ENCODE peak calls at places on chromosomes 5 and 9, in six cellular contexts. M, K, V, I, R and S are unnamed samples. For H3K4me1, the result is how much of the 10 kb centered on the place peaks cover.

GRCh38 chr5:124995451-124995850 is 249.0 kb upstream of the ZNF608 start:
- DNase-seq in V (no peak), M (no peak), R (no peak), I (no peak), K (no peak), S (no peak)

GRCh38 chr9:100819980-100820379 is 208.5 kb upstream of the PLPPR1 start:
- DNase-seq in M (no peak), V (no peak), K (no peak), R (no peak), I (no peak), S (no peak)

GRCh38 chr9:88023001-88023400 is 48.7 kb upstream of the CDK20 start:
- DNase-seq in M (no peak), V (no peak), K (no peak), R (no peak), I (no peak), S (no peak)

GRCh38 chr5:71839049-71839834 is 120.2 kb downstream of the CARTPT start:
- DNase-seq in I (no peak), M (no peak), K (no peak), R (no peak), V (no peak), S (no peak)

GRCh38 chr5:142587354-142587965 is 98.4 kb downstream of the FGF1 start:
- DNase-seq in V (no peak), K (peak), I (no peak), R (no peak), M (peak), S (no peak)

GRCh38 chr9:92952861-92953620 is 5.7 kb downstream of the FGD3 start:
- DNase-seq in I (no peak), R (no peak), M (peak), V (no peak), K (no peak), S (no peak)

GRCh38 chr9:108443741-108444140 is 412.0 kb downstream of the ACTL7B start:
- DNase-seq in I (no peak), V (no peak), K (no peak), M (no peak), R (no peak), S (no peak)

GRCh38 chr5:6633469-6634326 is 458 bp downstream of the SRD5A1 start:
- DNase-seq in V (no peak), I (peak), K (no peak), R (no peak), M (peak), S (peak)

GRCh38 chr5:178392998-178393397 is 160.4 kb upstream of the PHYKPL start:
- DNase-seq in V (no peak), I (no peak), M (no peak), K (peak), R (no peak), S (peak)

GRCh38 chr9:136015656-136016055 is 54.5 kb upstream of the UBAC1 start:
- DNase-seq in I (no peak), M (no peak), V (no peak), R (no peak), K (no peak), S (peak)

GRCh38 chr5:59039296-59040006 is 456.6 kb downstream of the RAB3C start:
- DNase-seq in K (peak), V (peak), I (peak), R (peak), M (peak), S (peak)

GRCh38 chr5:131475416-131476045 is 159.5 kb downstream of the RAPGEF6 start:
- DNase-seq in R (no peak), M (no peak), I (no peak), K (no peak), V (no peak), S (no peak)

GRCh38 chr5:124641154-124641792 is 105.2 kb downstream of the ZNF608 start:
- DNase-seq in V (no peak), M (no peak), K (peak), R (no peak), I (no peak), S (no peak)

GRCh38 chr5:73299665-73300435 is 126.9 kb downstream of the TMEM174 start:
- DNase-seq in M (no peak), I (no peak), K (no peak), R (no peak), V (no peak), S (no peak)

GRCh38 chr9:128325629-128326028 is 3.0 kb downstream of the COQ4 start:
- DNase-seq in K (no peak), I (no peak), M (no peak), V (no peak), R (no peak), S (no peak)

GRCh38 chr5:141778211-141778610 is 96.2 kb upstream of the ARAP3 start:
- DNase-seq in R (no peak), V (no peak), K (no peak), I (no peak), M (no peak), S (no peak)

GRCh38 chr9:129278391-129279237 is 100.6 kb upstream of the IER5L start:
- DNase-seq in R (peak), I (no peak), M (no peak), V (no peak), K (peak), S (peak)

GRCh38 chr5:136309932-136310598 is 55.3 kb downstream of the TRPC7 start:
- DNase-seq in R (no peak), I (no peak), K (no peak), V (no peak), M (no peak), S (no peak)

GRCh38 chr5:176787676-176788075 is 22.7 kb upstream of the UNC5A start:
- DNase-seq in M (no peak), K (no peak), R (no peak), V (peak), I (no peak), S (no peak)

GRCh38 chr5:127746756-127747155 is 43.6 kb downstream of the CCDC192 start:
- DNase-seq in R (no peak), I (no peak), V (no peak), K (no peak), M (no peak), S (no peak)

GRCh38 chr5:142091922-142092321 is 16.7 kb upstream of the NDFIP1 start:
- DNase-seq in M (no peak), R (no peak), I (no peak), V (no peak), K (no peak), S (no peak)

GRCh38 chr5:53249529-53249928 is 140.0 kb upstream of the MOCS2 start:
- DNase-seq in K (no peak), R (no peak), V (no peak), M (no peak), I (no peak), S (peak)

GRCh38 chr5:113199122-113199905 is 222.7 kb downstream of the DCP2 start:
- DNase-seq in I (no peak), V (no peak), R (no peak), M (no peak), K (no peak), S (no peak)

GRCh38 chr5:126383755-126384154 is 39.5 kb upstream of the GRAMD2B start:
- DNase-seq in V (no peak), K (no peak), I (no peak), R (no peak), M (no peak), S (no peak)

GRCh38 chr5:69517763-69518212 is 25.2 kb downstream of the OCLN start:
- DNase-seq in I (no peak), K (no peak), V (no peak), M (no peak), R (no peak), S (no peak)

GRCh38 chr5:112738180-112738560 is 485 bp downstream of the APC start:
- DNase-seq in K (no peak), R (no peak), M (no peak), V (no peak), I (peak), S (no peak)

GRCh38 chr9:111349766-111350165 is 19.7 kb upstream of the OR2K2 start:
- DNase-seq in K (no peak), I (no peak), V (no peak), M (no peak), R (no peak), S (no peak)

GRCh38 chr9:108761530-108762347 is 94.0 kb downstream of the ACTL7B start:
- DNase-seq in M (peak), R (peak), V (no peak), K (peak), I (no peak), S (peak)

GRCh38 chr5:21181726-21182125 is 1193.7 kb upstream of the CDH18 start:
- DNase-seq in I (no peak), M (no peak), V (no peak), K (no peak), R (no peak), S (no peak)

GRCh38 chr5:44845777-44846176 is 37.0 kb downstream of the MRPS30 start:
- DNase-seq in R (no peak), I (no peak), M (no peak), V (no peak), K (no peak), S (no peak)

GRCh38 chr5:3709058-3709723 is 113.6 kb downstream of the IRX1 start:
- DNase-seq in V (no peak), I (no peak), M (no peak), K (no peak), R (no peak), S (no peak)

GRCh38 chr5:131769961-131770360 is 26.9 kb downstream of the FNIP1 start:
- DNase-seq in R (no peak), M (peak), V (no peak), K (no peak), I (no peak), S (no peak)

GRCh38 chr9:83701769-83702168 is 6.0 kb downstream of the UBQLN1 start:
- DNase-seq in M (no peak), K (no peak), V (no peak), R (no peak), I (no peak), S (no peak)

GRCh38 chr5:88883059-88883565 is at the start of gene MEF2C:
- DNase-seq in V (no peak), M (peak), K (peak), R (peak), I (no peak), S (peak)

GRCh38 chr5:157529002-157529401 is 46.6 kb downstream of the ADAM19 start:
- DNase-seq in V (no peak), K (no peak), R (no peak), I (no peak), M (no peak), S (no peak)
- H3K4me1 ChIP-seq in V (under half), K (under half), R (under half), I (under half), M (under half), S (half or more)

DNA sequence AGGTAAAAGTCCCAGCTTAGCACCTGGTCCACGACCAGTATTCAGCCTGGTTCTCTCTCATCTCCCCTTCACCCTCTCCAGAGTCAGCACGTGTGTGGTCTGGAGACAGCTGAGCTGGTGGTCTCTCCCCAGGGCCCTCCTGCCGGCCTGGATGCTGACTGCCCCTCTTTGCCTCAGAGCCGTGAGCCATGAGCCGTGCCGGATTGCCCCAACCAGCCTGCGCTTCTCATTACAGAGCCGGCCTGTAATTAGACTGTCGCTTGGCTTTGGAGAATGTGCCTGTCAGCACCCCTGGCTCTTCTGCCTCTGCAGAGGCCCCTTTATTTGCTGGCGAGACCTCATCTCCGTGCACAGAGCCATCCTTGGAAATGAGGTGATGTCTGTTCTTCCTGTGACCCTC is 118.7 kb upstream of the BOD1 start:
- DNase-seq in M (peak), I (no peak), K (no peak), V (no peak), R (no peak), S (no peak)
- H3K4me1 ChIP-seq in M (under half), I (under half), K (under half), V (under half), R (under half), S (under half)

DNA sequence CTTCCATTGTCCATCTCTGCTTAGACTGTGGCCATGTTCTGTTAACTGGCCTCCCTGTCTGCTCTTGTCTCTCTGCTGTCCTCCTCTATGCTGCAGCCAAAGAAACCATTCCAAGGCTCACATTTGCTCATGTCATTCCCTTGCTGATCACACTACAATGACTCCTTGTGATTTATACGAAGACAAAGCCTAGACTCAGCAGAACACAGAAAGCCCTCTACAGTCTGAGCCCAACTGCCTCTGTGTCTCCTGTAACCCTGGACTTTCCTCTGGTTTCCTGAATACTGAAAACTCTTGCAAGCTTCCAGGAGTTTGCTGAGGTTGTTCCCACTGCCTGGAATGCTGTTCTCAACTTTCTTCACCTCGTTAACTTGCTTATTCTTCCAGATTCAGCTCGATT is 191.8 kb downstream of the TMEM38B start:
- DNase-seq in R (no peak), K (no peak), V (no peak), M (no peak), I (no peak), S (no peak)
- H3K4me1 ChIP-seq in R (under half), K (under half), V (under half), M (under half), I (under half), S (under half)

DNA sequence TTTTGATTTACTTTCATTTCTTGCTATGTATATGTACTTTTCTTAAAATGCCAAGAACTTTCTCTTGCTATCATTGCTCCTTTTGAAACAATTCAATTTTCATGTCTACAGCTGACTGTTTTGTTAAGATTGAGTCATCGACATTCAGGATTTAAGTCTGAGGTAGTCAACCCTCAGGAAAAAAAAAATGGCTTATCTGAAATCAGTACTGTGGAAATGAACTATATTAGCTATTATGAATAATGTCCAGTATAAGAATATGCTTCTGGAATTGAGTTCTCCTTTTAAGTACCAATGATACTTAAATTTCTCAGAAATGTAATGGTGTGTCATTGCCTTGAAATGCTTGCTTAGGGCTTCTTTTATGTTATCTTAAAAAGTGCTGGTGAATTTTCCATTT is 37.9 kb downstream of the TNFAIP8 start:
- DNase-seq in R (no peak), K (no peak), V (no peak), I (no peak), M (no peak), S (no peak)
- H3K4me1 ChIP-seq in R (under half), K (under half), V (under half), I (half or more), M (under half), S (under half)

GRCh38 chr9:70409280-70409679 is 5.2 kb downstream of the KLF9 start:
- DNase-seq in I (no peak), V (no peak), R (no peak), K (no peak), M (no peak), S (peak)

GRCh38 chr9:70408393-70409040 is 5.9 kb downstream of the KLF9 start:
- DNase-seq in M (no peak), K (no peak), V (no peak), I (no peak), R (no peak), S (peak)

GRCh38 chr9:70405808-70406445 is 8.5 kb downstream of the KLF9 start:
- DNase-seq in I (no peak), K (no peak), R (peak), M (no peak), V (no peak), S (no peak)

GRCh38 chr9:70406446-70406862 is 8.0 kb downstream of the KLF9 start:
- DNase-seq in R (peak), I (peak), K (no peak), V (no peak), M (no peak), S (peak)

DNA sequence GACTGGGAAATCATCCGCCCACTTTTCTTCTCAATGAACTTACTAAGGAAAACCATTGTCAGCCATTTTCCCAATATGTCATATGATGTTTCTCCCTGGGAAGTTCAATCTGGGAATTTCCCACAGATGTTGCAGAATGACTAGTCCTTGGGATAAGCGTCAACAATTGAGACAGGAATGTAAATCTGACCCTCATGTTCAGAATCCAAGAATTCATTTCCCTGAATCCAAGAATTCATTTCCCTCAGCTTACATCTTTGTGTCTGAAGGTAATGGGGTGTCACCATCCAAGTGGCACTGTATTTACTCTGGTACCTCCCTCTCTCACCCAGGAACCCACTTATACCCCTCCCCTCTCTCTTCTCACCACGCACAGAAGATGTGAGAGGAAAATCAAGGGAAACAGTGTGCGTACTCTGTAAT is 7.4 kb downstream of the KLF9 start:
- DNase-seq in K (no peak), V (no peak), M (no peak), I (no peak), R (no peak), S (no peak)
- H3K4me1 ChIP-seq in K (half or more), V (half or more), M (under half), I (half or more), R (under half), S (half or more)

DNA sequence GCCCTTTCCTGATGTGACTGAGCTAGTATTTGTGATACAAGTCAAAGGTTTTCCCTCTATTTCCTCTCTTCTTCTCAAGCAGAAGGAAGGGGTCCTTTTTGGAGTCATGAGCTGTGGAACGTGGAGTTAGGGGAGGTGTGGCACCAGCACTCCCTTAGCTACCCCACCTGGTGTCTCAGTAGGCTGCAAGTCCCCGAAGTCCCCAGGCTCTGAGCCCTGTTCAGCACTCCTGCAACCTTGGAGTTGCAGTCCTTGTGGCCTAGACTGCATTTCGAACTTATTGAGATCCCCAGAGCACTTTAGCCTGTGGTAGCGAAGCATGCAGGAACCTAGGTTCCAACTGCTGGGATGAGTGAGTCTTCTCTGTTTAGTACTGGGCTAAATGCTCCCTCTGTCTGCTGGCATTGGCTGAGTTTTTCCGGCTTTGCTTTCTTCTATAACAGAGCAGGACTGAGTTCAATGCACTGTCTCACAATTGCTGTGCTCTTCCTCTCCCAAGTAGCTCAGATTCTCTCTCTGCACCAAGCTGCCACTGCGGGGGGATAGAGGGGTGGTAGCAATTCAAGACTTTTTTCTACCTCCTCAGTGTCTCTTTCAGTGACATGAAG is 600.7 kb upstream of the CDH9 start:
- DNase-seq in I (no peak), R (no peak), V (no peak), M (no peak), K (no peak), S (no peak)
- H3K4me1 ChIP-seq in I (under half), R (under half), V (under half), M (under half), K (under half), S (under half)

DNA sequence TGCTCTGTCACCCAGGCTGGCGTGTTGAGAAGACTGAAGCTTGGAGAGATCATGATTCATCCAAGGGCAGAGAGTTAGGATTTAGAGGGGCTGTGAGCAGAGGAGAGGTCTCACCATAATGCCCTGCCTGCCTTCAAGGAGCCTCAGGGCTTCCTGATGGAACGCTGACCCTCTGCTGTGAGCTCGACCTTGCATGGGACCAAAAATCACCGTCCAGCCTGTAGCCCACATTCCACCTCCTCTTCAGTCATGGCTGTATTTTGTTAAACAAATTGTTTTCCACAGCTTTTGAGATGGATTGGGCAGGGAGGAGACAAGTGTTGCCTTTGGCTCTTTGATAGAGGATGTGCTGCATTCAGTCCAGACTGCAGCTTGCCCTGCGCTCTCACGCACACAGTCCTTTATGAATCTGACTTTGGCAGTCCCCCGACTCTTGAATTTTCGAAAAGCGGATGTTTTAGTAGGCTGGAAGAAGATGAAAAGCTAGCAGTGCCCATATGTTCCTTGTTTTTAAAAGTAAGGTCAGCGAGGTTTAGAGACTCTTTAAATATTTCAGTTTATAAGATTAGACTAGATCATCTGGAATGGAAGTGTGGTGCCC is 79.5 kb downstream of the MVB12B start:
- DNase-seq in I (no peak), M (no peak), V (no peak), K (no peak), R (no peak), S (no peak)
- H3K4me1 ChIP-seq in I (under half), M (under half), V (under half), K (under half), R (under half), S (under half)

GRCh38 chr9:33878691-33879366 is 61.9 kb downstream of the UBE2R2 start:
- DNase-seq in R (no peak), I (no peak), V (no peak), M (no peak), K (no peak), S (no peak)

GRCh38 chr9:33877727-33878489 is 60.9 kb downstream of the UBE2R2 start:
- DNase-seq in M (no peak), I (no peak), R (no peak), V (no peak), K (no peak), S (no peak)

GRCh38 chr9:33884856-33885701 is 68.1 kb downstream of the UBE2R2 start:
- DNase-seq in V (no peak), M (peak), I (no peak), K (peak), R (no peak), S (no peak)

GRCh38 chr9:33881635-33882034 is 64.7 kb downstream of the UBE2R2 start:
- DNase-seq in V (no peak), I (no peak), K (no peak), R (no peak), M (no peak), S (no peak)

GRCh38 chr9:33880562-33881089 is 63.7 kb downstream of the UBE2R2 start:
- DNase-seq in I (no peak), K (no peak), V (no peak), R (no peak), M (no peak), S (no peak)
- H3K4me1 ChIP-seq in I (under half), K (under half), V (under half), R (under half), M (under half), S (under half)

GRCh38 chr5:150512368-150512747 is 4.4 kb downstream of the NDST1 start:
- DNase-seq in V (no peak), M (no peak), R (no peak), K (peak), I (no peak), S (no peak)
- H3K4me1 ChIP-seq in V (under half), M (half or more), R (under half), K (half or more), I (under half), S (half or more)